ENCODE peak calls at places on chromosomes 12 and 14, in seven cellular contexts. One of them, this sample, is unnamed.

GRCh38 chr14:57866199-57866755 is 385 bp upstream of the SLC35F4 start:
- DNase-seq in activated gamma-delta T cell treated with Interleukin-2 at 50 U/mL for 16 hours: no peak
- DNase-seq in stimulated activated CD4-positive, alpha-beta T cell treated with anti-CD3 and anti-CD28 coated beads, TNF-alpha, amount 100 ng/mL, for 1 hour: no peak
- DNase-seq in fibroblast of lung: no peak
- DNase-seq in upper lobe of right lung: no peak
- DNase-seq in HS-5: no peak
- DNase-seq in activated CD8-positive, alpha-beta T cell treated with anti-CD3 and anti-CD28 coated beads, Interleukin-2, amount 10 ng/mL, durations not matched to agents 7 days and 5 days: no peak
- DNase-seq in this sample: no peak

GRCh38 chr12:113260127-113260526 is 38.9 kb downstream of the TPCN1 start:
- DNase-seq in activated gamma-delta T cell treated with Interleukin-2 at 50 U/mL for 16 hours: no peak
- DNase-seq in stimulated activated CD4-positive, alpha-beta T cell treated with anti-CD3 and anti-CD28 coated beads, TNF-alpha, amount 100 ng/mL, for 1 hour: no peak
- DNase-seq in fibroblast of lung: no peak
- DNase-seq in upper lobe of right lung: no peak
- DNase-seq in HS-5: no peak
- DNase-seq in activated CD8-positive, alpha-beta T cell treated with anti-CD3 and anti-CD28 coated beads, Interleukin-2, amount 10 ng/mL, durations not matched to agents 7 days and 5 days: no peak
- DNase-seq in this sample: no peak

GRCh38 chr12:43776498-43776897 is 17.7 kb downstream of the IRAK4 start:
- DNase-seq in activated gamma-delta T cell treated with Interleukin-2 at 50 U/mL for 16 hours: no peak
- DNase-seq in stimulated activated CD4-positive, alpha-beta T cell treated with anti-CD3 and anti-CD28 coated beads, TNF-alpha, amount 100 ng/mL, for 1 hour: no peak
- DNase-seq in fibroblast of lung: peak
- DNase-seq in upper lobe of right lung: no peak
- DNase-seq in HS-5: no peak
- DNase-seq in activated CD8-positive, alpha-beta T cell treated with anti-CD3 and anti-CD28 coated beads, Interleukin-2, amount 10 ng/mL, durations not matched to agents 7 days and 5 days: no peak
- DNase-seq in this sample: no peak

GRCh38 chr12:108495054-108495453 is 20.0 kb upstream of the FICD start:
- DNase-seq in activated gamma-delta T cell treated with Interleukin-2 at 50 U/mL for 16 hours: no peak
- DNase-seq in stimulated activated CD4-positive, alpha-beta T cell treated with anti-CD3 and anti-CD28 coated beads, TNF-alpha, amount 100 ng/mL, for 1 hour: no peak
- DNase-seq in fibroblast of lung: peak
- DNase-seq in upper lobe of right lung: no peak
- DNase-seq in HS-5: no peak
- DNase-seq in activated CD8-positive, alpha-beta T cell treated with anti-CD3 and anti-CD28 coated beads, Interleukin-2, amount 10 ng/mL, durations not matched to agents 7 days and 5 days: peak
- DNase-seq in this sample: no peak

GRCh38 chr12:57756406-57757341 is 1.8 kb downstream of the MARCHF9 start:
- DNase-seq in activated gamma-delta T cell treated with Interleukin-2 at 50 U/mL for 16 hours: peak
- DNase-seq in stimulated activated CD4-positive, alpha-beta T cell treated with anti-CD3 and anti-CD28 coated beads, TNF-alpha, amount 100 ng/mL, for 1 hour: peak
- DNase-seq in fibroblast of lung: no peak
- DNase-seq in upper lobe of right lung: peak
- DNase-seq in HS-5: no peak
- DNase-seq in activated CD8-positive, alpha-beta T cell treated with anti-CD3 and anti-CD28 coated beads, Interleukin-2, amount 10 ng/mL, durations not matched to agents 7 days and 5 days: peak
- DNase-seq in this sample: no peak

GRCh38 chr14:100524933-100525243 is 62.3 kb downstream of the BEGAIN start:
- DNase-seq in activated gamma-delta T cell treated with Interleukin-2 at 50 U/mL for 16 hours: peak
- DNase-seq in stimulated activated CD4-positive, alpha-beta T cell treated with anti-CD3 and anti-CD28 coated beads, TNF-alpha, amount 100 ng/mL, for 1 hour: no peak
- DNase-seq in fibroblast of lung: peak
- DNase-seq in upper lobe of right lung: peak
- DNase-seq in HS-5: no peak
- DNase-seq in activated CD8-positive, alpha-beta T cell treated with anti-CD3 and anti-CD28 coated beads, Interleukin-2, amount 10 ng/mL, durations not matched to agents 7 days and 5 days: peak
- DNase-seq in this sample: no peak

GRCh38 chr14:41609704-41610183 is 3.1 kb downstream of the LRFN5 start:
- DNase-seq in activated gamma-delta T cell treated with Interleukin-2 at 50 U/mL for 16 hours: no peak
- DNase-seq in stimulated activated CD4-positive, alpha-beta T cell treated with anti-CD3 and anti-CD28 coated beads, TNF-alpha, amount 100 ng/mL, for 1 hour: no peak
- DNase-seq in fibroblast of lung: peak
- DNase-seq in upper lobe of right lung: peak
- DNase-seq in HS-5: no peak
- DNase-seq in activated CD8-positive, alpha-beta T cell treated with anti-CD3 and anti-CD28 coated beads, Interleukin-2, amount 10 ng/mL, durations not matched to agents 7 days and 5 days: no peak
- DNase-seq in this sample: peak

GRCh38 chr12:80356092-80356491 is 87.9 kb upstream of the PTPRQ start:
- DNase-seq in activated gamma-delta T cell treated with Interleukin-2 at 50 U/mL for 16 hours: no peak
- DNase-seq in stimulated activated CD4-positive, alpha-beta T cell treated with anti-CD3 and anti-CD28 coated beads, TNF-alpha, amount 100 ng/mL, for 1 hour: no peak
- DNase-seq in fibroblast of lung: no peak
- DNase-seq in upper lobe of right lung: no peak
- DNase-seq in HS-5: no peak
- DNase-seq in activated CD8-positive, alpha-beta T cell treated with anti-CD3 and anti-CD28 coated beads, Interleukin-2, amount 10 ng/mL, durations not matched to agents 7 days and 5 days: no peak
- DNase-seq in this sample: no peak

GRCh38 chr14:23237772-23238594 is at the start of gene RNF212B:
- DNase-seq in activated gamma-delta T cell treated with Interleukin-2 at 50 U/mL for 16 hours: peak
- DNase-seq in stimulated activated CD4-positive, alpha-beta T cell treated with anti-CD3 and anti-CD28 coated beads, TNF-alpha, amount 100 ng/mL, for 1 hour: peak
- DNase-seq in fibroblast of lung: peak
- DNase-seq in upper lobe of right lung: peak
- DNase-seq in HS-5: peak
- DNase-seq in activated CD8-positive, alpha-beta T cell treated with anti-CD3 and anti-CD28 coated beads, Interleukin-2, amount 10 ng/mL, durations not matched to agents 7 days and 5 days: peak
- DNase-seq in this sample: peak

GRCh38 chr12:47820631-47821345 is 1.1 kb upstream of the HDAC7 start:
- DNase-seq in activated gamma-delta T cell treated with Interleukin-2 at 50 U/mL for 16 hours: no peak
- DNase-seq in stimulated activated CD4-positive, alpha-beta T cell treated with anti-CD3 and anti-CD28 coated beads, TNF-alpha, amount 100 ng/mL, for 1 hour: no peak
- DNase-seq in fibroblast of lung: peak
- DNase-seq in upper lobe of right lung: peak
- DNase-seq in HS-5: peak
- DNase-seq in activated CD8-positive, alpha-beta T cell treated with anti-CD3 and anti-CD28 coated beads, Interleukin-2, amount 10 ng/mL, durations not matched to agents 7 days and 5 days: no peak
- DNase-seq in this sample: no peak

GRCh38 chr14:95133282-95133681 is 24.0 kb downstream of the DICER1 start:
- DNase-seq in activated gamma-delta T cell treated with Interleukin-2 at 50 U/mL for 16 hours: no peak
- DNase-seq in stimulated activated CD4-positive, alpha-beta T cell treated with anti-CD3 and anti-CD28 coated beads, TNF-alpha, amount 100 ng/mL, for 1 hour: no peak
- DNase-seq in fibroblast of lung: no peak
- DNase-seq in upper lobe of right lung: no peak
- DNase-seq in HS-5: no peak
- DNase-seq in activated CD8-positive, alpha-beta T cell treated with anti-CD3 and anti-CD28 coated beads, Interleukin-2, amount 10 ng/mL, durations not matched to agents 7 days and 5 days: no peak
- DNase-seq in this sample: no peak

GRCh38 chr12:42584539-42585174 is 4.9 kb downstream of the PRICKLE1 start:
- DNase-seq in activated gamma-delta T cell treated with Interleukin-2 at 50 U/mL for 16 hours: no peak
- DNase-seq in stimulated activated CD4-positive, alpha-beta T cell treated with anti-CD3 and anti-CD28 coated beads, TNF-alpha, amount 100 ng/mL, for 1 hour: no peak
- DNase-seq in fibroblast of lung: peak
- DNase-seq in upper lobe of right lung: no peak
- DNase-seq in HS-5: no peak
- DNase-seq in activated CD8-positive, alpha-beta T cell treated with anti-CD3 and anti-CD28 coated beads, Interleukin-2, amount 10 ng/mL, durations not matched to agents 7 days and 5 days: no peak
- DNase-seq in this sample: no peak

GRCh38 chr14:53740570-53740969 is 216.1 kb downstream of the BMP4 start:
- DNase-seq in activated gamma-delta T cell treated with Interleukin-2 at 50 U/mL for 16 hours: no peak
- DNase-seq in stimulated activated CD4-positive, alpha-beta T cell treated with anti-CD3 and anti-CD28 coated beads, TNF-alpha, amount 100 ng/mL, for 1 hour: no peak
- DNase-seq in fibroblast of lung: no peak
- DNase-seq in upper lobe of right lung: no peak
- DNase-seq in HS-5: no peak
- DNase-seq in activated CD8-positive, alpha-beta T cell treated with anti-CD3 and anti-CD28 coated beads, Interleukin-2, amount 10 ng/mL, durations not matched to agents 7 days and 5 days: no peak
- DNase-seq in this sample: no peak

GRCh38 chr12:56628671-56629458 is 1.3 kb downstream of the BAZ2A start:
- DNase-seq in activated gamma-delta T cell treated with Interleukin-2 at 50 U/mL for 16 hours: peak
- DNase-seq in stimulated activated CD4-positive, alpha-beta T cell treated with anti-CD3 and anti-CD28 coated beads, TNF-alpha, amount 100 ng/mL, for 1 hour: no peak
- DNase-seq in fibroblast of lung: peak
- DNase-seq in upper lobe of right lung: peak
- DNase-seq in HS-5: peak
- DNase-seq in activated CD8-positive, alpha-beta T cell treated with anti-CD3 and anti-CD28 coated beads, Interleukin-2, amount 10 ng/mL, durations not matched to agents 7 days and 5 days: peak
- DNase-seq in this sample: no peak

GRCh38 chr12:54259194-54260011 is 20.5 kb downstream of the CBX5 start:
- DNase-seq in activated gamma-delta T cell treated with Interleukin-2 at 50 U/mL for 16 hours: peak
- DNase-seq in stimulated activated CD4-positive, alpha-beta T cell treated with anti-CD3 and anti-CD28 coated beads, TNF-alpha, amount 100 ng/mL, for 1 hour: no peak
- DNase-seq in fibroblast of lung: peak
- DNase-seq in upper lobe of right lung: peak
- DNase-seq in HS-5: peak
- DNase-seq in activated CD8-positive, alpha-beta T cell treated with anti-CD3 and anti-CD28 coated beads, Interleukin-2, amount 10 ng/mL, durations not matched to agents 7 days and 5 days: peak
- DNase-seq in this sample: peak

GRCh38 chr12:115094163-115094816 is 410.3 kb upstream of the TBX3 start:
- DNase-seq in activated gamma-delta T cell treated with Interleukin-2 at 50 U/mL for 16 hours: no peak
- DNase-seq in stimulated activated CD4-positive, alpha-beta T cell treated with anti-CD3 and anti-CD28 coated beads, TNF-alpha, amount 100 ng/mL, for 1 hour: no peak
- DNase-seq in fibroblast of lung: no peak
- DNase-seq in upper lobe of right lung: no peak
- DNase-seq in HS-5: no peak
- DNase-seq in activated CD8-positive, alpha-beta T cell treated with anti-CD3 and anti-CD28 coated beads, Interleukin-2, amount 10 ng/mL, durations not matched to agents 7 days and 5 days: no peak
- DNase-seq in this sample: no peak

GRCh38 chr14:93688239-93688666 is 100.0 kb downstream of the PRIMA1 start:
- DNase-seq in activated gamma-delta T cell treated with Interleukin-2 at 50 U/mL for 16 hours: no peak
- DNase-seq in stimulated activated CD4-positive, alpha-beta T cell treated with anti-CD3 and anti-CD28 coated beads, TNF-alpha, amount 100 ng/mL, for 1 hour: no peak
- DNase-seq in fibroblast of lung: no peak
- DNase-seq in upper lobe of right lung: no peak
- DNase-seq in HS-5: no peak
- DNase-seq in activated CD8-positive, alpha-beta T cell treated with anti-CD3 and anti-CD28 coated beads, Interleukin-2, amount 10 ng/mL, durations not matched to agents 7 days and 5 days: no peak
- DNase-seq in this sample: no peak

GRCh38 chr12:113373966-113374365 is 15.6 kb downstream of the PLBD2 start:
- DNase-seq in activated gamma-delta T cell treated with Interleukin-2 at 50 U/mL for 16 hours: no peak
- DNase-seq in stimulated activated CD4-positive, alpha-beta T cell treated with anti-CD3 and anti-CD28 coated beads, TNF-alpha, amount 100 ng/mL, for 1 hour: no peak
- DNase-seq in fibroblast of lung: no peak
- DNase-seq in upper lobe of right lung: no peak
- DNase-seq in HS-5: no peak
- DNase-seq in activated CD8-positive, alpha-beta T cell treated with anti-CD3 and anti-CD28 coated beads, Interleukin-2, amount 10 ng/mL, durations not matched to agents 7 days and 5 days: no peak
- DNase-seq in this sample: no peak

GRCh38 chr12:54131641-54132280 is 57.0 kb downstream of the SMUG1 start:
- DNase-seq in activated gamma-delta T cell treated with Interleukin-2 at 50 U/mL for 16 hours: no peak
- DNase-seq in stimulated activated CD4-positive, alpha-beta T cell treated with anti-CD3 and anti-CD28 coated beads, TNF-alpha, amount 100 ng/mL, for 1 hour: no peak
- DNase-seq in fibroblast of lung: no peak
- DNase-seq in upper lobe of right lung: no peak
- DNase-seq in HS-5: no peak
- DNase-seq in activated CD8-positive, alpha-beta T cell treated with anti-CD3 and anti-CD28 coated beads, Interleukin-2, amount 10 ng/mL, durations not matched to agents 7 days and 5 days: no peak
- DNase-seq in this sample: no peak

GRCh38 chr14:57418999-57419398 is 28.6 kb downstream of the NAA30 start:
- DNase-seq in activated gamma-delta T cell treated with Interleukin-2 at 50 U/mL for 16 hours: no peak
- DNase-seq in stimulated activated CD4-positive, alpha-beta T cell treated with anti-CD3 and anti-CD28 coated beads, TNF-alpha, amount 100 ng/mL, for 1 hour: no peak
- DNase-seq in fibroblast of lung: no peak
- DNase-seq in upper lobe of right lung: no peak
- DNase-seq in HS-5: no peak
- DNase-seq in activated CD8-positive, alpha-beta T cell treated with anti-CD3 and anti-CD28 coated beads, Interleukin-2, amount 10 ng/mL, durations not matched to agents 7 days and 5 days: no peak
- DNase-seq in this sample: no peak

This sample was measured in NCI-H1930.